ENCODE peak calls at places on chromosome 15, in six cellular contexts. P is fibroblast of lung, S is tibial nerve, Z is IMR-90, A is kidney, K is transverse colon. E is an unnamed sample. For H3K4me1 and H3K36me3, the result is how much of the 10 kb centered on the place peaks cover.

GRCh38 chr15:62895139-62895866 is 147.2 kb upstream of the TPM1 start:
- DNase-seq in P (peak), S (no peak), Z (peak), A (no peak), K (no peak), E (no peak)

GRCh38 chr15:45425135-45425534 is 46.8 kb upstream of the GATM start:
- DNase-seq in P (peak), S (no peak), Z (peak), A (no peak), K (no peak), E (no peak)

GRCh38 chr15:76333309-76333708 is 3.3 kb upstream of the ISL2 start:
- DNase-seq in P (no peak), S (no peak), Z (no peak), A (no peak), K (no peak), E (no peak)

GRCh38 chr15:85284497-85284896 is 95.9 kb upstream of the AKAP13 start:
- DNase-seq in P (no peak), S (no peak), Z (no peak), A (no peak), K (peak), E (no peak)

GRCh38 chr15:31273258-31273941 is 53.2 kb upstream of the KLF13 start:
- DNase-seq in P (no peak), S (no peak), Z (no peak), A (peak), K (no peak), E (peak)

GRCh38 chr15:78355185-78355584 is 15.0 kb downstream of the CRABP1 start:
- DNase-seq in P (no peak), S (no peak), Z (no peak), A (no peak), K (no peak), E (no peak)

GRCh38 chr15:32717290-32718081 is at the start of gene GREM1:
- DNase-seq in P (peak), S (no peak), Z (peak), A (no peak), K (peak), E (peak)

GRCh38 chr15:52232327-52232726 is 41.1 kb upstream of the GNB5 start:
- DNase-seq in P (no peak), S (no peak), Z (no peak), A (no peak), K (no peak), E (no peak)

GRCh38 chr15:78438595-78439285 is 724 bp downstream of the IREB2 start:
- DNase-seq in P (peak), S (no peak), Z (no peak), A (no peak), K (no peak), E (no peak)

GRCh38 chr15:43905755-43906154 is 79.0 kb downstream of the WDR76 start:
- DNase-seq in P (no peak), S (no peak), Z (no peak), A (no peak), K (no peak), E (no peak)

GRCh38 chr15:78315686-78316085 is 16.3 kb upstream of the SKIC8 start:
- DNase-seq in P (no peak), S (no peak), Z (no peak), A (peak), K (peak), E (no peak)

GRCh38 chr15:85316244-85316934 is 64.0 kb upstream of the AKAP13 start:
- DNase-seq in P (peak), S (no peak), Z (peak), A (no peak), K (no peak), E (no peak)

GRCh38 chr15:36050899-36051298 is 504.9 kb upstream of the DPH6 start:
- DNase-seq in P (no peak), S (no peak), Z (no peak), A (no peak), K (no peak), E (no peak)

GRCh38 chr15:85691350-85692240 is 103.1 kb downstream of the KLHL25 start:
- DNase-seq in P (no peak), S (no peak), Z (no peak), A (no peak), K (peak), E (no peak)

DNA sequence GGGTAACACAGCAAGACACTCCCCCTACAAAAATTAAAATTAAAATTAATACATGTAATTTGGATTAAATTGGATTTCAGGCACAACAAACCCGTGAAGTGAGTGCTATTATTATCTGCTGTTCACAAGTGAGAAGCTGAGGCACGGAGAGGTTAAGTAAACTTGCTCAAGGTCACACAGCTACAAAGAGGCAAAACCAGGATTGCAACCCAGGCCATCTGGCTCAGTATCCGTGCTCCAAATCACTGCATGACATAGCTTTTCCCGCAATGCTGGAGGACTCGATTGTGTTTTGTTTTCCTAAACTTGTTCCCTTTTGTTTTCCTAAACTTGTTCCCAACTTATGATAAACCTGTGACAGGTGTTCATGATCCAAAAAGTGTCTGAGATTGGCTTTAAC is 19.9 kb upstream of the C15orf39 start:
- DNase-seq in P (no peak), S (no peak), Z (no peak), A (no peak), K (no peak), E (no peak)
- H3K4me3 ChIP-seq in P (no peak), S (no peak), Z (no peak), A (no peak), K (no peak), E (no peak)

GRCh38 chr15:70491641-70492040 is 271.7 kb downstream of the UACA start:
- DNase-seq in P (no peak), S (no peak), Z (no peak), A (no peak), K (no peak), E (no peak)

GRCh38 chr15:70491183-70491621 is 272.2 kb downstream of the UACA start:
- DNase-seq in P (peak), S (no peak), Z (peak), A (no peak), K (no peak), E (no peak)

GRCh38 chr15:70490838-70491155 is 272.6 kb downstream of the UACA start:
- DNase-seq in P (no peak), S (no peak), Z (no peak), A (no peak), K (no peak), E (no peak)

GRCh38 chr15:70488941-70489848 is 274.2 kb downstream of the UACA start:
- DNase-seq in P (no peak), S (no peak), Z (no peak), A (no peak), K (no peak), E (no peak)

GRCh38 chr15:70490148-70490837 is 273.1 kb downstream of the UACA start:
- DNase-seq in P (no peak), S (no peak), Z (no peak), A (no peak), K (no peak), E (no peak)
- H3K4me1 ChIP-seq in P (under half), S (under half), Z (under half), A (under half), K (under half), E (under half)

DNA sequence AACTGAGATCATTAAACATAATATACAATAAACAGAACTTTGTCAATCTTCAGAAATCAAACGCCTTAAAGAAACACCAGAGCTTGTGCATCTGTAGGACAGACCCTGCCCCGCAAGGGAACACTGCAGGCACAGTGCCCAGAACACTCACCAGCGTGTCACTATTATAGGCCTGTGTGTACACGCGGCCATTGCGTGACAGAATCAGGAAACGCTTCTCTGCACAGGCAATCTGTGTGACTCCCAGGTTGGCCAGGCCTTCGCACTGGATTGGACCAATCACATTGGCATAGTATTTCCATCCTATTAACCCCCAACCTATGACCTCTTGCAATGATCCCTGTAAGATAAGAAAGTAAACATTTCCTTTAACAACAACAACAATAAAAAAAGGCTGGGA is 52.9 kb downstream of the HERC2 start:
- DNase-seq in P (no peak), S (no peak), Z (no peak), A (no peak), K (no peak), E (no peak)
- H3K36me3 ChIP-seq in P (under half), S (under half), Z (half or more), A (under half), K (under half), E (half or more)

GRCh38 chr15:99108993-99109392 is 4.1 kb downstream of the SYNM start:
- DNase-seq in P (no peak), S (no peak), Z (no peak), A (peak), K (no peak), E (no peak)

GRCh38 chr15:99104788-99105515 is at the start of gene SYNM:
- DNase-seq in P (peak), S (peak), Z (peak), A (peak), K (peak), E (no peak)

GRCh38 chr15:99105516-99106341 is 849 bp downstream of the SYNM start:
- DNase-seq in P (peak), S (no peak), Z (peak), A (peak), K (peak), E (no peak)

GRCh38 chr15:99109555-99110021 is 4.7 kb downstream of the SYNM start:
- DNase-seq in P (no peak), S (no peak), Z (no peak), A (peak), K (no peak), E (no peak)

DNA sequence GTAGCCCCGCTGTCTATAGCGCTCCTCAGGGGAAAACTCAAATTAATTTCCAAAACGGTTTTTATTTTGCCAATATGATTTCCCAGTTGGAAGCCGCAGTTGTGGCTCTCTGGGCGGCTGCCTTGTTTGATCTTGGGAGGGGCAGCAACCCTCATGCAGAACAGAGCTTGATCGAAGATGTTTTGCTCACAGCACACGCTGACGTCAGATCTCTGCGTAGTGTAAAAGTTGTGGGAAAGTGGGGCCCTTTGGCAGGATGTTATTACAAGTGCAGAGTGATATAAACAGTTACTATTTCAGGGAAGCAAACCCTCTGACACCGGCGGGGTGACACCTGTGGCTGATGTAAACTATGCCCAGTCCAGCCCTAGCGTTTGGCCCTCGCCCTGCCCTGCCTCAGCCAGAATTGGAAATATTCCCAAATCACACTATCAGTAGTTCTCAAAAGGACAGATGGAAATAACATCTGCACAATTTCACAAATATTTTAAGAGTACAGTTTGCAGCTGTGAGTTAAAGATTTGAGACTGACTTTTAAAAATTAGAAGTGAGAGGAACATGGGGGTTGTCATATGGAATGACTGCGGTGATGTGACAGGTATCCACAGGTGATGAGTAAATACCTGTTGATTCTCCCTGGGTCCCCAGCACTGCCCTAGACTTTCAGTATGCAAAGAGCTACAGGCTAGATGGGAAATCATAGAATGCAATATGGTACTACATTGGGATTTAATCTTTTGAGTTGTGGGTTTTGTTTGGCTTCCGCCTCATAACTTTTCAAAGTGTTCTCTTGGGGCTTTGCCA is 1.7 kb downstream of the SYNM start:
- DNase-seq in P (peak), S (no peak), Z (peak), A (peak), K (no peak), E (no peak)
- H3K4me3 ChIP-seq in P (peak), S (peak), Z (peak), A (peak), K (peak), E (peak)

DNA sequence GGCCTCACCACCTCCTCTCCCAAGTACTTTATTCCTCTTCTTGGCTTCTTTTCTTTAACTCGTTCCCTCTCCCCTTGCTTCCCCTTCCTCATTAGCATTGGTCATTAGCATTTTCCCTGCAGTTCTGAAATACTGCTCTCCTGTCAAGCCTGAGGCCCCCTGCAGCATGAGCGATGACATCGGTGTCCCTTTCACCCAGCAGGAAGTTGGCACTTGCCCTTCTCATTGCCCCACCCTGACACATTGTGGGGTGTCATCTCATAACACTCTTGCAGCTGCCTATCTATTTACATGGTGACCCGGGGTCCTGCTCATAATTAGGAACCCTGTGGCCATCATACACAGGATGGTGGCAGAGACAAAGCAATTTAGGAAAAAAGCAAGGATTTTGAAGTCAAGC is 167.1 kb downstream of the ARRDC4 start:
- DNase-seq in P (no peak), S (no peak), Z (no peak), A (no peak), K (no peak), E (no peak)
- H3K4me1 ChIP-seq in P (under half), S (under half), Z (under half), A (under half), K (under half), E (under half)

GRCh38 chr15:101276501-101277037 is 716 bp downstream of the SELENOS start:
- DNase-seq in P (no peak), S (no peak), Z (peak), A (no peak), K (no peak), E (no peak)
- H3K36me3 ChIP-seq in P (under half), S (under half), Z (under half), A (under half), K (under half), E (half or more)

DNA sequence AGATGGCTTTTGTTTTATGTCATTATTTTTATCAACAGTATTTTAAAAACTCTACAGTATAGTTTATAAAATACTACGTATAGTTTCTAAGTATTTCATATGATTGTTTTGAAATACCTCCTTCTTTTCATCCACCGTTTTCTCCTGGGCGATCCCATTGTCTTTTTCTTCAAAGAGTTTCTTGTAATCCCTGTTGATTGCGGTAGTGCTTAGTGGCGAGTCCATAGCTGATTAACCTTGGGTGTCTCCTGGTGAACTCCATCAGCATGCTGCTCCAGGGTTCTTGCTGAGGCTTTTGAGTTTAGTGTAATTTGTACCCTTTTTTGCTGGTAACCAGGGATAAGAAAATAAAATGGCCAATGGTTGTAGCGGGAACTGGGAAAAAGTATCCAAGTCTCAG is 3.6 kb downstream of the PIAS1 start:
- DNase-seq in P (no peak), S (no peak), Z (no peak), A (no peak), K (no peak), E (no peak)
- H3K4me3 ChIP-seq in P (no peak), S (no peak), Z (no peak), A (no peak), K (no peak), E (no peak)

GRCh38 chr15:88613074-88613944 is 7.8 kb upstream of the AEN start:
- DNase-seq in P (peak), S (no peak), Z (peak), A (no peak), K (no peak), E (no peak)
- H3K4me1 ChIP-seq in P (under half), S (under half), Z (under half), A (under half), K (under half), E (under half)

GRCh38 chr15:49135893-49136292 is 19.5 kb downstream of the COPS2 start:
- DNase-seq in P (peak), S (no peak), Z (peak), A (no peak), K (no peak), E (no peak)
- H3K36me3 ChIP-seq in P (under half), S (under half), Z (under half), A (under half), K (under half), E (half or more)